ENCODE peak calls at places on chromosomes 5 and 9, in eight cellular contexts. One of them, this sample, is unnamed.

GRCh38 chr9:107153336-107153735 is 129.7 kb upstream of the RAD23B start:
- DNase-seq in choroid plexus epithelial cell: peak
- DNase-seq in hepatocyte: no peak
- DNase-seq in left lung: no peak
- DNase-seq in upper lobe of right lung: no peak
- DNase-seq in BE2C: no peak
- DNase-seq in A549: no peak
- DNase-seq in lower leg skin: no peak
- DNase-seq in this sample: no peak

GRCh38 chr5:17910318-17910717 is 276.1 kb downstream of the TAF11L14 start:
- DNase-seq in choroid plexus epithelial cell: peak
- DNase-seq in hepatocyte: no peak
- DNase-seq in left lung: no peak
- DNase-seq in upper lobe of right lung: no peak
- DNase-seq in BE2C: no peak
- DNase-seq in A549: peak
- DNase-seq in lower leg skin: no peak
- DNase-seq in this sample: no peak

GRCh38 chr5:136446565-136446964 is 81.2 kb upstream of the TRPC7 start:
- DNase-seq in choroid plexus epithelial cell: no peak
- DNase-seq in hepatocyte: no peak
- DNase-seq in left lung: no peak
- DNase-seq in upper lobe of right lung: no peak
- DNase-seq in BE2C: no peak
- DNase-seq in A549: peak
- DNase-seq in lower leg skin: no peak
- DNase-seq in this sample: no peak

GRCh38 chr5:138955013-138955660 is 80.0 kb upstream of the LRRTM2 start:
- DNase-seq in choroid plexus epithelial cell: peak
- DNase-seq in hepatocyte: no peak
- DNase-seq in left lung: peak
- DNase-seq in upper lobe of right lung: no peak
- DNase-seq in BE2C: peak
- DNase-seq in A549: no peak
- DNase-seq in lower leg skin: no peak
- DNase-seq in this sample: no peak

GRCh38 chr5:136453986-136454758 is 88.8 kb upstream of the TRPC7 start:
- DNase-seq in choroid plexus epithelial cell: no peak
- DNase-seq in hepatocyte: no peak
- DNase-seq in left lung: no peak
- DNase-seq in upper lobe of right lung: no peak
- DNase-seq in BE2C: no peak
- DNase-seq in A549: no peak
- DNase-seq in lower leg skin: no peak
- DNase-seq in this sample: no peak

GRCh38 chr5:14296533-14297331 is 153.6 kb downstream of the TRIO start:
- DNase-seq in choroid plexus epithelial cell: no peak
- DNase-seq in hepatocyte: no peak
- DNase-seq in left lung: no peak
- DNase-seq in upper lobe of right lung: no peak
- DNase-seq in BE2C: no peak
- DNase-seq in A549: no peak
- DNase-seq in lower leg skin: no peak
- DNase-seq in this sample: no peak

GRCh38 chr9:27033815-27034403 is 28.4 kb upstream of the LRRC19 start:
- DNase-seq in choroid plexus epithelial cell: peak
- DNase-seq in hepatocyte: peak
- DNase-seq in left lung: no peak
- DNase-seq in upper lobe of right lung: no peak
- DNase-seq in BE2C: peak
- DNase-seq in A549: peak
- DNase-seq in lower leg skin: peak
- DNase-seq in this sample: no peak

GRCh38 chr5:81425569-81425968 is 31.6 kb upstream of the ACOT12 start:
- DNase-seq in choroid plexus epithelial cell: peak
- DNase-seq in hepatocyte: peak
- DNase-seq in left lung: no peak
- DNase-seq in upper lobe of right lung: no peak
- DNase-seq in BE2C: no peak
- DNase-seq in A549: peak
- DNase-seq in lower leg skin: no peak
- DNase-seq in this sample: no peak

GRCh38 chr5:132822650-132823480 is 7.6 kb downstream of the SHROOM1 start:
- DNase-seq in choroid plexus epithelial cell: peak
- DNase-seq in hepatocyte: peak
- DNase-seq in left lung: no peak
- DNase-seq in upper lobe of right lung: no peak
- DNase-seq in BE2C: no peak
- DNase-seq in A549: no peak
- DNase-seq in lower leg skin: no peak
- DNase-seq in this sample: no peak
- TF ChIP-seq CTCF in choroid plexus epithelial cell: peak
- TF ChIP-seq CTCF in hepatocyte: peak
- TF ChIP-seq CTCF in left lung: no peak
- TF ChIP-seq CTCF in upper lobe of right lung: no peak
- TF ChIP-seq CTCF in BE2C: no peak
- TF ChIP-seq CTCF in A549: no peak
- TF ChIP-seq CTCF in lower leg skin: no peak
- TF ChIP-seq CTCF in this sample: no peak

DNA sequence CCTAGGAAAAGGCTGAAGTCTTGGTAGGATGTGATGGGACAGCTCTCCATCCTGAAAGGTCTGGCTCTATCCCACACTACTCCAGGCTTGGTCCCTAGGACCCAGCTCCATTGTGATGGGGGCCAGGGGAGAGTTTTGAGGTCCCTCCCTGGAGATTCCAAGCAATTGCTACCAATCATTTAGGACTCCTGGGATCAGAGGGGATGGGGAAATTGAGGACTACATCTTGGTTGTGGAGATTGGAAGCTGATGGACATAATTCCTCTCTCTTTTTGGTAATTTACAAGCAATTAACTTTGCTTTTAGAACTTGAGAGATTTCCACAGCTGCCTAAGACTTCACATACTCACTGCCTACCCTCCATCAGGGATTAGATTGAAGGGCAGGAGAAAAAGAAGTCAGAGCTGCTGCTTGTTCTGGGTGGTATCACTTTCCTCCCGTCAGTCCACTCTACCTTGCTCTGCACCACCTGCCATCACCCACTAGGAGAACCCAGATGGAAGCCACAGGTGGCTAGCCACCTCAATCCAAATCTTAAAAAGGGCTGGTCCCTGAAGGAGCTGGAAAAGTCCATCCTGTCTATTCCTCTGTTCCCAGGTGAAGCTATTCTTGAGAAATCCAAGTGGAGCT is 10.6 kb downstream of the IRF1 start:
- DNase-seq in choroid plexus epithelial cell: no peak
- DNase-seq in hepatocyte: no peak
- DNase-seq in left lung: no peak
- DNase-seq in upper lobe of right lung: no peak
- DNase-seq in BE2C: no peak
- DNase-seq in A549: no peak
- DNase-seq in lower leg skin: no peak
- DNase-seq in this sample: no peak
- TF ChIP-seq CTCF in choroid plexus epithelial cell: peak
- TF ChIP-seq CTCF in hepatocyte: no peak
- TF ChIP-seq CTCF in left lung: no peak
- TF ChIP-seq CTCF in upper lobe of right lung: no peak
- TF ChIP-seq CTCF in BE2C: no peak
- TF ChIP-seq CTCF in A549: no peak
- TF ChIP-seq CTCF in lower leg skin: no peak
- TF ChIP-seq CTCF in this sample: no peak

DNA sequence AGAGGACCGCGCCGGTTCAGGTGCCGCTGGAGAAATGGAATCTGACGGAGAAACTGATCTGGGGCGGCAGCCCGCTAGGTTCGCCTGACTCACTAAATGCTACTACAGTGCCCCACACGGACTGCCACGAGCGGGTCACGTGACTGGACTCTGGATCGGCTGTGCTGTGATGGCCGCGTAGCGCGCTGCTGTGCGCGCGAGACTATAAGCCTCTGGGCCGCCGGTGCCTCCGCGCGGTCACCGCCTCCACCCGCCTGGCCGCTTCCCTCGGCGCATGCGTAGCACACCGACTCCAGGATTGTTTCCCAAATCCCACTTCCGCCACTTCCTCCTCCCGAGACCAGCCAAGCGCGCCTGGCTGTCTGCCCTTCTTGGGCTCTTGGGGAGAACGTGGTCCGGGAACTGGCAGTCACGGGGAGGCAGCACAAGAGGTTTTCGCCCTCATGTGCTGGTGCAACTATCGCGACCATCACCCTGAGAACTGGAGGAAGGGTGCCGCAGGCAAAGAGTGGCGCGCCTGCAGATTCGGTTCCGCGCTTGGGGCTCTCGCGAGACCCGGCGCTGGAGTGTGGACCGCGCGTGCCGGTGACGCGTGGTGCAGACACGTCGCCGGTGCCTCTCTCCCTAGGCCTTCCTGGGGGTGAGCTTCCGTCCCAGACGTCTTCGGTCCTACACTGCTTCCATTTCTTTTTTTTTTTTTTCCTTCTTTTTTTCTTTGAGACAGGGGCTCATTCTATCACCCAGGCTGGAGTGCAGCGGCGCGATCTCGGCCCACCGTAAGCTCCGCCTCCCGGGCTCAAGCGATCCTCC is 35.8 kb upstream of the GLDC start:
- DNase-seq in choroid plexus epithelial cell: peak
- DNase-seq in hepatocyte: peak
- DNase-seq in left lung: peak
- DNase-seq in upper lobe of right lung: peak
- DNase-seq in BE2C: peak
- DNase-seq in A549: peak
- DNase-seq in lower leg skin: peak
- DNase-seq in this sample: peak
- TF ChIP-seq CTCF in choroid plexus epithelial cell: no peak
- TF ChIP-seq CTCF in hepatocyte: no peak
- TF ChIP-seq CTCF in left lung: no peak
- TF ChIP-seq CTCF in upper lobe of right lung: no peak
- TF ChIP-seq CTCF in BE2C: no peak
- TF ChIP-seq CTCF in A549: no peak
- TF ChIP-seq CTCF in lower leg skin: no peak
- TF ChIP-seq CTCF in this sample: no peak

DNA sequence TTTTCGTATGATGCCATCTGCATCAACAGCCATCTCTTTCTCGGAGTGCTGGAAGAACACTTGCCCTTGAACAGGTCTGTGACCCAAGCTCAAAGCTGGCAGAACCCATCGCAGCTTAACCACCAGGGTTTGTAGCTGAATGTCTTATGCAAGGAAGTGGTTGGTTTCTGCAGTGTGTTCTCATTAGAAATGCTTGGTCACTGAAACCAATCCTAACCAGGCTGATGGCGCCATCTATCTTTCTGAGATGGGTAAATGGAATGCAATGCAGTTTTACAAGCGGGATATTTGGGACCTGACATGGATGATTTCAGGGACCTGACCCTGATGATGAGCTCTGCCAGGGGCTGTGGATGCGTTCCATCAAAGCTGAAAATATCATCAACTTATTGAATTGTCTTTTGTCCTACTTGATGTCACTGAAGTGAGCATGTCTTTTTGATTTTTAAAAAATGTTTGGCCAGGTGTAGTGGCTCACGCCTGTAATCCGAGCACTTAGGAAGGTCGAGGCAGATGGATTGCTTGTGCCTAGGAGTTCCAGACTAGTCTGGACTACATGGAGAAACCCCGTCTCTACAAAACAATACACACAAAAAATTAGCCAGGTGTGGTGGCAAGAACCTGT is 28.7 kb downstream of the DMRT3 start:
- DNase-seq in choroid plexus epithelial cell: peak
- DNase-seq in hepatocyte: peak
- DNase-seq in left lung: no peak
- DNase-seq in upper lobe of right lung: no peak
- DNase-seq in BE2C: no peak
- DNase-seq in A549: peak
- DNase-seq in lower leg skin: no peak
- DNase-seq in this sample: no peak
- TF ChIP-seq CTCF in choroid plexus epithelial cell: peak
- TF ChIP-seq CTCF in hepatocyte: peak
- TF ChIP-seq CTCF in left lung: peak
- TF ChIP-seq CTCF in upper lobe of right lung: peak
- TF ChIP-seq CTCF in BE2C: peak
- TF ChIP-seq CTCF in A549: peak
- TF ChIP-seq CTCF in lower leg skin: no peak
- TF ChIP-seq CTCF in this sample: no peak

DNA sequence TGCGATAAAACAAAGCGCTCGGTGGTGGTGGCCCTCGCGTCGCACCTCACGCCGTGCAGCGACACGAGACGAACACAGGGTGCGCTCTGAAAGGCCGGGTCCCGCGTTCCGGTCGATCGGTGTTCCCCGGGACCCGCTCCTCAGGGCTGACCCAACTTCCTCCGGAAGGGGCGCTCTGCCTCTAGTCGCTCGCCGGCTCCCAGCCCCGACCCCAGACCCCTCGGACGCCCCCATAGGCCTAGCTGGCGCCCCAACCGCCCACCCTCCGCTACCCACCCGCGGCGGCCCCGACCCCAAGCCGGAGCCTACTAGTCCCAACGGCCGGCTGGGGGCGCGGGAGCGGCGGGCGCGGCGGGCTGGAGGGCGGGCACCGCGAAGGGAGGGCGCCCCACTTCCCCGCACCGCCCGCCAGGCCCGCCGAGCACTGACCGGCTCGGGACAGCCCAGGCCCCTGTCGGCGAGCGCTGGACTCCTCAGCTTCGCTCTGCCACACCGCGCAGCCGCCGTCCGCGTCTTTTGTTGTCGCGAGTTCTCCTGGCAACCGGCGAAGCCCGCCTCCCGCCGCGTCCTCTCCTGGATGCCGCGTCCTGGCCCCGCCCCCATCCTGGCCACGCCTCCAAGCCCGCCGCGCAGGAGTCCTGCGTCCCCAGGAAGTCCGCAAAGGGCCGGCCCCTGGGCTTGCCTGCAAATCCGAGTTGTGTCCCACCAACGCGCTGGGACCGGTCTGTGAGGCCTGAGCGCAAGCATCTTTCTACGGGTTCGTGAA is at the start of gene KIF27:
- DNase-seq in choroid plexus epithelial cell: peak
- DNase-seq in hepatocyte: peak
- DNase-seq in left lung: peak
- DNase-seq in upper lobe of right lung: peak
- DNase-seq in BE2C: peak
- DNase-seq in A549: peak
- DNase-seq in lower leg skin: peak
- DNase-seq in this sample: peak
- TF ChIP-seq CTCF in choroid plexus epithelial cell: peak
- TF ChIP-seq CTCF in hepatocyte: peak
- TF ChIP-seq CTCF in left lung: peak
- TF ChIP-seq CTCF in upper lobe of right lung: peak
- TF ChIP-seq CTCF in BE2C: peak
- TF ChIP-seq CTCF in A549: peak
- TF ChIP-seq CTCF in lower leg skin: no peak
- TF ChIP-seq CTCF in this sample: no peak

GRCh38 chr5:90602681-90603080 is 44.1 kb downstream of the ADGRV1 start:
- DNase-seq in choroid plexus epithelial cell: no peak
- DNase-seq in hepatocyte: no peak
- DNase-seq in left lung: no peak
- DNase-seq in upper lobe of right lung: no peak
- DNase-seq in BE2C: no peak
- DNase-seq in A549: no peak
- DNase-seq in lower leg skin: no peak
- DNase-seq in this sample: no peak

DNA sequence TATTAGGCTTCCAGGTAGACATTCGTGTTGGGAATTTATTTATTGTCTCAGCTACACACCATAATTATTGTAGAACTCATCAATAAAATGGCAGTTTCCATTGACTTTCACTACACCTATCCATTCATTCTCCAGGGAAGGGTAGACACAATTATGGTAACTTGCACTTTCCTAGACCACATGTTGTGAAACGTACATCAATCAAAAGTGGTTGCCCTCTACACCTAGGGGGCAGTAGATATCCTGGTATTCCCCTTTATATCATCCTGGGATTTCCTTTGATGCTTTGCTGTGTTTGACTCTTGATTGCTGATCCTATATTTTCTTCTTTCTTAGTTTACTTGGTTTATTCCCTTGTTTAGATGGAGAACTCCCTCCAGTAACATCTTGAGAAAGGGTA is 47.9 kb downstream of the ADGRV1 start:
- DNase-seq in choroid plexus epithelial cell: peak
- DNase-seq in hepatocyte: peak
- DNase-seq in left lung: no peak
- DNase-seq in upper lobe of right lung: no peak
- DNase-seq in BE2C: no peak
- DNase-seq in A549: peak
- DNase-seq in lower leg skin: no peak
- DNase-seq in this sample: no peak
- TF ChIP-seq CTCF in choroid plexus epithelial cell: no peak
- TF ChIP-seq CTCF in hepatocyte: no peak
- TF ChIP-seq CTCF in left lung: no peak
- TF ChIP-seq CTCF in upper lobe of right lung: no peak
- TF ChIP-seq CTCF in BE2C: peak
- TF ChIP-seq CTCF in A549: no peak
- TF ChIP-seq CTCF in lower leg skin: no peak
- TF ChIP-seq CTCF in this sample: no peak

This sample was measured in activated B cell treated with CpG ODN at 0.5 μM for 24 hours.